ENCODE peak calls at places on chromosomes 13 and 19, in ten cellular contexts. W is bronchial epithelial cell, T is fibroblast of pulmonary artery, N is endothelial cell of umbilical vein, C is fibroblast of the aortic adventitia, K is ovary, E is psoas muscle, U is astrocyte of the cerebellum, S is cardiac fibroblast, F is tibial artery. D is an unnamed sample.

GRCh38 chr19:36140289-36141038 is 598 bp downstream of the CAPNS1 start:
- DNase-seq in C (peak; percentile 42), K (peak; percentile 65), W (peak; percentile 51), N (peak; percentile 50), U (no peak), S (peak; percentile 60), F (peak; percentile 76), T (peak; percentile 57), E (no peak), D (peak; percentile 64)

GRCh38 chr13:99431927-99432636 is 69.2 kb upstream of the TM9SF2 start:
- DNase-seq in S (no peak), C (peak; percentile 12), W (no peak), N (no peak), T (no peak), E (no peak), U (no peak), K (no peak), F (no peak), D (no peak)

GRCh38 chr19:15828121-15828620 is 12.7 kb upstream of the OR10H1 start:
- DNase-seq in N (no peak), S (no peak), K (no peak), F (no peak), U (no peak), E (no peak), C (no peak), W (no peak), T (no peak), D (no peak)

GRCh38 chr19:5452594-5453565 is 2.3 kb upstream of the ZNRF4 start:
- DNase-seq in W (peak; percentile 14), U (no peak), N (no peak), F (no peak), K (no peak), E (no peak), C (no peak), S (peak; percentile 44), T (peak; percentile 26), D (peak; percentile 23)

GRCh38 chr19:36221474-36221873 is 6.6 kb downstream of the ZNF146 start:
- DNase-seq in F (no peak), W (no peak), E (no peak), C (no peak), N (no peak), T (no peak), U (no peak), K (no peak), S (no peak), D (no peak)

GRCh38 chr13:48858122-48858521 is 117.6 kb upstream of the FNDC3A start:
- DNase-seq in F (no peak), N (no peak), K (no peak), W (no peak), S (no peak), U (no peak), E (no peak), T (no peak), C (no peak), D (no peak)

GRCh38 chr19:7565332-7565731 is 29.8 kb downstream of the PNPLA6 start:
- DNase-seq in N (no peak), W (no peak), E (no peak), F (no peak), S (no peak), T (no peak), U (no peak), K (no peak), C (no peak), D (no peak)

GRCh38 chr19:18762125-18763023 is 28.7 kb downstream of the COMP start:
- DNase-seq in W (peak; percentile 86), C (peak; percentile 64), U (peak; percentile 37), S (peak; percentile 18), F (peak; percentile 80), T (peak; percentile 56), E (peak; percentile 87), N (peak; percentile 40), K (peak; percentile 73), D (peak; percentile 48)

GRCh38 chr13:41179593-41180250 is 14.6 kb downstream of the KBTBD7 start:
- DNase-seq in F (no peak), E (no peak), T (peak; percentile 36), N (no peak), C (peak; percentile 53), K (no peak), W (peak; percentile 77), S (peak; percentile 76), U (no peak), D (peak; percentile 58)

GRCh38 chr19:3117746-3118145 is 18.1 kb upstream of the GNA15 start:
- DNase-seq in S (no peak), F (no peak), C (no peak), N (no peak), T (no peak), W (no peak), K (no peak), U (no peak), E (peak; percentile 39), D (no peak)

GRCh38 chr19:39940221-39940833 is 5.9 kb upstream of the FCGBP start:
- DNase-seq in C (no peak), F (no peak), T (no peak), W (no peak), K (no peak), U (no peak), S (no peak), E (no peak), N (no peak), D (no peak)

GRCh38 chr19:39946532-39946931 is 12.1 kb upstream of the FCGBP start:
- DNase-seq in T (peak; percentile 47), S (peak; percentile 63), K (no peak), U (no peak), N (no peak), E (no peak), W (peak; percentile 67), C (no peak), F (no peak), D (no peak)

GRCh38 chr19:39941151-39941550 is 6.7 kb upstream of the FCGBP start:
- DNase-seq in K (no peak), W (no peak), F (no peak), U (no peak), C (no peak), E (no peak), S (no peak), N (no peak), T (no peak), D (no peak)

GRCh38 chr19:39941615-39942507 is 7.4 kb upstream of the FCGBP start:
- DNase-seq in N (peak; percentile 42), E (no peak), W (peak; percentile 33), S (peak; percentile 43), T (peak; percentile 42), F (no peak), U (peak; percentile 2), K (no peak), C (no peak), D (no peak)

GRCh38 chr19:39943586-39943985 is 9.2 kb upstream of the FCGBP start:
- DNase-seq in E (no peak), F (no peak), S (no peak), T (no peak), K (no peak), C (no peak), N (no peak), U (no peak), W (no peak), D (no peak)
- H3K4me3 ChIP-seq in E (no peak overlapping the region), F (no peak overlapping the region), S (no peak overlapping the region), T (no peak overlapping the region), K (no peak overlapping the region), C (no peak overlapping the region), N (no peak overlapping the region), U (no peak overlapping the region), W (no peak overlapping the region), D (no peak overlapping the region)

GRCh38 chr13:43114504-43114903 is 91.1 kb downstream of the DNAJC15 start:
- DNase-seq in N (no peak), C (no peak), K (no peak), T (no peak), F (no peak), E (no peak), S (no peak), W (no peak), U (no peak), D (no peak)

GRCh38 chr13:43113603-43114002 is 90.2 kb downstream of the DNAJC15 start:
- DNase-seq in T (no peak), W (no peak), N (no peak), S (no peak), K (no peak), U (no peak), C (no peak), F (no peak), E (no peak), D (no peak)

GRCh38 chr13:43119206-43119605 is 95.8 kb downstream of the DNAJC15 start:
- DNase-seq in K (no peak), E (no peak), N (no peak), W (no peak), U (no peak), T (no peak), F (no peak), C (no peak), S (no peak), D (no peak)

GRCh38 chr13:43111887-43112400 is 88.6 kb downstream of the DNAJC15 start:
- DNase-seq in F (no peak), S (no peak), W (no peak), N (peak; percentile 47), E (no peak), T (no peak), C (no peak), U (no peak), K (no peak), D (no peak)

DNA sequence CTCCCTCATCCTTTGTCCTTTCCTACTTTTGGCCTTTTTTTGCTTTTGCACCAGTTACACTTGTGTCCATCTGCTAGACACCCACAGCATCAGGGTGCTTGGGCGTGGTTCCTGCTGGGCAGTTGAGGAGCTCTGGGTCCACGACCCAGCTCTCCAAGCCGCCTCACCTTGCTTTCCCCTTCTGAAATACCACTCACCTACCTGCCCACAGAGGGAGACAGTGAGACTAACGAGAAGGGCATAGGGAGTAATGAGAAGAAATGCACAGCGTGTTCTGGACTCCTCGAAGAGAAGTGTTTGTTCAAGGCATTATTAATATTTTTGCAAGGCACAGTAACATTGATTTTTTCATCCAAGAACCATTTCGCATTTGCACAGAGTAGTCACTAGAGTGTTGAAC is 92.9 kb downstream of the DNAJC15 start:
- DNase-seq in N (no peak), C (no peak), K (no peak), E (no peak), T (no peak), U (no peak), F (no peak), S (no peak), W (no peak), D (no peak)
- TF ChIP-seq CTCF in N (no peak), C (no peak), K (no peak), E (no peak), T (no peak), U (no peak), F (no peak), S (no peak), W (no peak), D (no peak)

GRCh38 chr19:31725051-31725450 is 375.8 kb upstream of the TSHZ3 start:
- DNase-seq in S (no peak), C (peak; percentile 46), T (no peak), N (no peak), K (no peak), F (no peak), E (no peak), W (no peak), U (no peak), D (no peak)
- H3K4me3 ChIP-seq in S (no peak overlapping the region), C (no peak overlapping the region), T (no peak overlapping the region), N (no peak overlapping the region), K (no peak overlapping the region), F (no peak overlapping the region), E (no peak overlapping the region), W (no peak overlapping the region), U (no peak overlapping the region), D (no peak overlapping the region)

DNA sequence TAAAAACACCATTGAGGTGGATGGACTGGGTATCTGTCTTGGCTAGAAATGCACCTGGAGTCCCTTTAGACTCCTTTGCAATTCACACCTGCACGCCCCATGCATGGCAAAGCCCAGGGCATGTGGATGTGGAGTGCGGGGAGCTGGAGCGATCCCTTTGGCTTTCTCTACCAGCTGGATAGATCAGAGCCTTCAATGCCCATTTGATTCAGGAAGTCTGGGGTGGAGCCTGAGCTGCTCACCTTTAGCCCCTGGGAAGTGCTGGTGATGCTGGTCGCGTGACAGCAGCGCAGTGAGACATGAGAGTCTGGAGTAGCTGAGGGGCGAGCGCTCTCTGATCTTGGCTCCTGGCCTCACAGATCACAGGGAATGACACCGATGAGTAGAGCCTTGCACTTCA is 4.8 kb upstream of the ZNF536 start:
- DNase-seq in N (no peak), E (no peak), F (peak; percentile 3), K (no peak), S (no peak), T (no peak), C (no peak), W (no peak), U (no peak), D (no peak)
- TF ChIP-seq CTCF in N (no peak), E (no peak), F (no peak), K (no peak), S (no peak), T (no peak), C (no peak), W (no peak), U (no peak), D (no peak)